ENCODE peak calls at places on chromosome 17, in seven cellular contexts. N is SK-N-SH, L is H1, R is HCT116, Q is K562, B is GM12878, P is HepG2. U is an unnamed sample.

GRCh38 chr17:50676065-50676975 is 31.4 kb downstream of the ANKRD40 start:
- DNase-seq in N (no peak), L (no peak), R (no peak), Q (no peak), B (no peak), P (no peak), U (no peak)

GRCh38 chr17:29592850-29593545 is at the start of gene ANKRD13B:
- DNase-seq in N (peak), L (no peak), R (no peak), Q (peak), B (no peak), P (no peak), U (peak)

GRCh38 chr17:28946239-28946638 is 5.1 kb downstream of the PHF12 start:
- DNase-seq in N (no peak), L (no peak), R (no peak), Q (no peak), B (no peak), P (no peak), U (peak)

GRCh38 chr17:79978545-79978852 is 57.2 kb downstream of the TBC1D16 start:
- DNase-seq in N (no peak), L (no peak), R (no peak), Q (no peak), B (no peak), P (no peak), U (no peak)

GRCh38 chr17:21029032-21029431 is 13.8 kb downstream of the USP22 start:
- DNase-seq in N (no peak), L (no peak), R (no peak), Q (no peak), B (no peak), P (no peak), U (no peak)

GRCh38 chr17:68803122-68803615 is 152.0 kb downstream of the ABCA8 start:
- DNase-seq in N (no peak), L (no peak), R (no peak), Q (no peak), B (no peak), P (no peak), U (no peak)

GRCh38 chr17:64786337-64786736 is 124.2 kb upstream of the SMURF2 start:
- DNase-seq in N (no peak), L (no peak), R (no peak), Q (no peak), B (no peak), P (no peak), U (no peak)

GRCh38 chr17:49468827-49469385 is 26.2 kb upstream of the NGFR start:
- DNase-seq in N (no peak), L (no peak), R (no peak), Q (no peak), B (no peak), P (no peak), U (no peak)

GRCh38 chr17:74280093-74280513 is 6.1 kb downstream of the DNAI2 start:
- DNase-seq in N (no peak), L (no peak), R (no peak), Q (no peak), B (no peak), P (no peak), U (no peak)

GRCh38 chr17:66487933-66488572 is 185.6 kb downstream of the PRKCA start:
- DNase-seq in N (no peak), L (no peak), R (no peak), Q (no peak), B (no peak), P (no peak), U (no peak)

GRCh38 chr17:81251091-81251942 is 12.2 kb downstream of the NDUFAF8 start:
- DNase-seq in N (no peak), L (no peak), R (no peak), Q (no peak), B (no peak), P (no peak), U (no peak)

GRCh38 chr17:20189322-20189721 is 180.2 kb downstream of the SPECC1 start:
- DNase-seq in N (no peak), L (no peak), R (no peak), Q (peak), B (no peak), P (no peak), U (no peak)

GRCh38 chr17:64781394-64781793 is 119.3 kb upstream of the SMURF2 start:
- DNase-seq in N (peak), L (no peak), R (no peak), Q (no peak), B (no peak), P (no peak), U (no peak)

GRCh38 chr17:55314061-55314783 is 49.5 kb downstream of the HLF start:
- DNase-seq in N (no peak), L (no peak), R (no peak), Q (no peak), B (no peak), P (no peak), U (no peak)

GRCh38 chr17:8872036-8872704 is 4.7 kb upstream of the PIK3R6 start:
- DNase-seq in N (no peak), L (no peak), R (no peak), Q (no peak), B (no peak), P (peak), U (no peak)

DNA sequence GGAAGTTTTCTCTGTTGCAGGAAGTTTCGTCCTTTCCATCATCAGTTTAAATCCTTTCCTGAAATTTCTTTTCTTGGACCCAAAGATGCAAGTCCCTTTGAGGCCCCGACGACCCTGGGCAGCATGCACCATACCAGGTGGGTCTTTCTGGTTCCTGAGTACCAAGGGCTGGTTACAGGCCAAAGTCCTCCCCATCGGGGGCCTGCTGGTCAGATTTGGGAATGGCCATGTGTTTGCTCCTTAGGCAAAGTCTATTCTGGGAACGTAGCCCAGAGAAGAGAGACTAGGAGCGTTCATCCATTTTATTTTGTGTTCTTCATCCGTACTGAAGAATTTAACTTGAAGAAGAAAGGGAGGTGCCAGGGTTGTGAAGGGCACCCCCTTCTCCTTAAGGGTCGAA is 17.5 kb upstream of the ADAM11 start:
- DNase-seq in N (no peak), L (no peak), R (no peak), Q (no peak), B (no peak), P (no peak), U (no peak)
- TF ChIP-seq JUND in N (no peak), L (no peak), R (no peak), Q (no peak), B (no peak), P (no peak), U (no peak)

GRCh38 chr17:36641877-36642845 is 40.8 kb downstream of the MRM1 start:
- DNase-seq in N (peak), L (no peak), R (no peak), Q (no peak), B (no peak), P (no peak), U (no peak)
- TF ChIP-seq JUND in N (no peak), L (no peak), R (no peak), Q (no peak), B (no peak), P (no peak), U (no peak)

GRCh38 chr17:7673239-7673638 is 14.1 kb downstream of the TP53 start:
- DNase-seq in N (no peak), L (no peak), R (no peak), Q (peak), B (peak), P (peak), U (no peak)
- TF ChIP-seq JUND in N (no peak), L (no peak), R (no peak), Q (no peak), B (no peak), P (no peak), U (no peak)

GRCh38 chr17:40854175-40854814 is 12.7 kb downstream of the KRT12 start:
- DNase-seq in N (no peak), L (no peak), R (peak), Q (peak), B (no peak), P (peak), U (no peak)
- TF ChIP-seq JUND in N (peak), L (no peak), R (peak), Q (peak), B (no peak), P (no peak), U (no peak)

GRCh38 chr17:76997981-76998531 is 129.9 kb downstream of the MGAT5B start:
- DNase-seq in N (peak), L (no peak), R (no peak), Q (no peak), B (peak), P (no peak), U (no peak)

GRCh38 chr17:77001487-77001886 is 133.3 kb downstream of the MGAT5B start:
- DNase-seq in N (no peak), L (no peak), R (no peak), Q (no peak), B (no peak), P (no peak), U (no peak)

GRCh38 chr17:77003699-77004098 is 135.5 kb downstream of the MGAT5B start:
- DNase-seq in N (no peak), L (no peak), R (no peak), Q (no peak), B (no peak), P (no peak), U (no peak)

GRCh38 chr17:76998839-76999238 is 130.6 kb downstream of the MGAT5B start:
- DNase-seq in N (no peak), L (no peak), R (no peak), Q (no peak), B (no peak), P (peak), U (no peak)

GRCh38 chr17:77002103-77003045 is 134.2 kb downstream of the MGAT5B start:
- DNase-seq in N (peak), L (peak), R (peak), Q (no peak), B (no peak), P (peak), U (no peak)
- TF ChIP-seq JUND in N (peak), L (peak), R (peak), Q (no peak), B (no peak), P (peak), U (no peak)

GRCh38 chr17:75400326-75400939 is 5.0 kb downstream of the GRB2 start:
- DNase-seq in N (no peak), L (no peak), R (no peak), Q (no peak), B (no peak), P (no peak), U (no peak)
- TF ChIP-seq JUND in N (no peak), L (no peak), R (no peak), Q (no peak), B (no peak), P (no peak), U (no peak)

U was measured in T47D.